ENCODE peak calls at places on chromosomes 1 and 21, in ten cellular contexts. One of them, this sample, is unnamed.

GRCh38 chr1:174413632-174414031 is 34.1 kb upstream of the GPR52 start:
- DNase-seq in HCT116: no peak
- DNase-seq in GM23338: peak
- DNase-seq in fibroblast of lung: peak
- DNase-seq in mammary epithelial cell: no peak
- DNase-seq in endothelial cell of umbilical vein: no peak
- DNase-seq in keratinocyte: no peak
- DNase-seq in hepatocyte: no peak
- DNase-seq in GM12878: no peak
- DNase-seq in neural progenitor cell: peak
- DNase-seq in this sample: no peak

GRCh38 chr1:233327938-233328660 is 575 bp downstream of the MAP3K21 start:
- DNase-seq in HCT116: no peak
- DNase-seq in GM23338: peak
- DNase-seq in fibroblast of lung: no peak
- DNase-seq in mammary epithelial cell: peak
- DNase-seq in endothelial cell of umbilical vein: peak
- DNase-seq in keratinocyte: no peak
- DNase-seq in hepatocyte: peak
- DNase-seq in GM12878: no peak
- DNase-seq in neural progenitor cell: peak
- DNase-seq in this sample: peak

GRCh38 chr1:59596432-59596831 is 218.3 kb upstream of the HOOK1 start:
- DNase-seq in HCT116: no peak
- DNase-seq in GM23338: no peak
- DNase-seq in fibroblast of lung: peak
- DNase-seq in mammary epithelial cell: peak
- DNase-seq in endothelial cell of umbilical vein: peak
- DNase-seq in keratinocyte: peak
- DNase-seq in hepatocyte: peak
- DNase-seq in GM12878: no peak
- DNase-seq in neural progenitor cell: no peak
- DNase-seq in this sample: no peak

GRCh38 chr1:212980123-212980800 is 29.9 kb downstream of the VASH2 start:
- DNase-seq in HCT116: no peak
- DNase-seq in GM23338: peak
- DNase-seq in fibroblast of lung: peak
- DNase-seq in mammary epithelial cell: no peak
- DNase-seq in endothelial cell of umbilical vein: no peak
- DNase-seq in keratinocyte: no peak
- DNase-seq in hepatocyte: no peak
- DNase-seq in GM12878: no peak
- DNase-seq in neural progenitor cell: peak
- DNase-seq in this sample: no peak

GRCh38 chr1:224378855-224379631 is 22.4 kb downstream of the CNIH4 start:
- DNase-seq in HCT116: no peak
- DNase-seq in GM23338: no peak
- DNase-seq in fibroblast of lung: no peak
- DNase-seq in mammary epithelial cell: no peak
- DNase-seq in endothelial cell of umbilical vein: no peak
- DNase-seq in keratinocyte: no peak
- DNase-seq in hepatocyte: no peak
- DNase-seq in GM12878: peak
- DNase-seq in neural progenitor cell: no peak
- DNase-seq in this sample: no peak

GRCh38 chr21:32477424-32477745 is 64.9 kb downstream of the EVA1C start:
- DNase-seq in HCT116: no peak
- DNase-seq in GM23338: no peak
- DNase-seq in fibroblast of lung: no peak
- DNase-seq in mammary epithelial cell: no peak
- DNase-seq in endothelial cell of umbilical vein: no peak
- DNase-seq in keratinocyte: no peak
- DNase-seq in hepatocyte: no peak
- DNase-seq in GM12878: no peak
- DNase-seq in neural progenitor cell: no peak
- DNase-seq in this sample: no peak

GRCh38 chr1:23555949-23556640 is 3.2 kb downstream of the ID3 start:
- DNase-seq in HCT116: peak
- DNase-seq in GM23338: peak
- DNase-seq in fibroblast of lung: peak
- DNase-seq in mammary epithelial cell: peak
- DNase-seq in endothelial cell of umbilical vein: peak
- DNase-seq in keratinocyte: no peak
- DNase-seq in hepatocyte: peak
- DNase-seq in GM12878: no peak
- DNase-seq in neural progenitor cell: peak
- DNase-seq in this sample: no peak

GRCh38 chr1:19436716-19437476 is 48.4 kb downstream of the CAPZB start:
- DNase-seq in HCT116: no peak
- DNase-seq in GM23338: no peak
- DNase-seq in fibroblast of lung: peak
- DNase-seq in mammary epithelial cell: peak
- DNase-seq in endothelial cell of umbilical vein: peak
- DNase-seq in keratinocyte: no peak
- DNase-seq in hepatocyte: peak
- DNase-seq in GM12878: no peak
- DNase-seq in neural progenitor cell: no peak
- DNase-seq in this sample: no peak

GRCh38 chr1:175904808-175905207 is 161.4 kb upstream of the TNR start:
- DNase-seq in HCT116: no peak
- DNase-seq in GM23338: no peak
- DNase-seq in fibroblast of lung: no peak
- DNase-seq in mammary epithelial cell: no peak
- DNase-seq in endothelial cell of umbilical vein: no peak
- DNase-seq in keratinocyte: no peak
- DNase-seq in hepatocyte: no peak
- DNase-seq in GM12878: no peak
- DNase-seq in neural progenitor cell: no peak
- DNase-seq in this sample: no peak

GRCh38 chr21:33840771-33841170 is 74.8 kb downstream of the ATP5PO start:
- DNase-seq in HCT116: no peak
- DNase-seq in GM23338: no peak
- DNase-seq in fibroblast of lung: no peak
- DNase-seq in mammary epithelial cell: no peak
- DNase-seq in endothelial cell of umbilical vein: no peak
- DNase-seq in keratinocyte: no peak
- DNase-seq in hepatocyte: no peak
- DNase-seq in GM12878: no peak
- DNase-seq in neural progenitor cell: no peak
- DNase-seq in this sample: no peak

GRCh38 chr1:2231667-2232254 is 3.6 kb downstream of the SKI start:
- DNase-seq in HCT116: no peak
- DNase-seq in GM23338: peak
- DNase-seq in fibroblast of lung: peak
- DNase-seq in mammary epithelial cell: peak
- DNase-seq in endothelial cell of umbilical vein: peak
- DNase-seq in keratinocyte: peak
- DNase-seq in hepatocyte: peak
- DNase-seq in GM12878: no peak
- DNase-seq in neural progenitor cell: peak
- DNase-seq in this sample: no peak

GRCh38 chr1:95086949-95087533 is 14.3 kb upstream of the ALG14 start:
- DNase-seq in HCT116: no peak
- DNase-seq in GM23338: peak
- DNase-seq in fibroblast of lung: peak
- DNase-seq in mammary epithelial cell: peak
- DNase-seq in endothelial cell of umbilical vein: peak
- DNase-seq in keratinocyte: no peak
- DNase-seq in hepatocyte: peak
- DNase-seq in GM12878: no peak
- DNase-seq in neural progenitor cell: no peak
- DNase-seq in this sample: no peak

DNA sequence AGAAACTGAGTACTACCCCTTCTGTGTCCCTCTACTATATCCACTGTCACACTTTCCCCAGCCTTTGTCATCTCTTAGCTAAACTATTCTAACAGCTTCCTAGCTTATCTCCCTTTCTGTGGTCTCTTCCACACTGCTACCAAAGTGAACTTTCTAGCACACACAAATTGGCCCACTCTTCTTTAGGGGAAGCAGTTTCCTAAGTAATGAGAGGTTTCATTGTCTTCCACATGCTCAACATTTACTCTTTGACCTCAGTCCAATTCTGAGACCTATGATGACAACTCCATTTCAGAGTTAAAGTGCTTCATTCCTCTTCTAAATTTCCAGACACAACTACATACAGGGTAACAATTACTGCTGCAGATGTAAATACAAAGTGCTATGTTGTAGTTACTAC is 32.9 kb downstream of the SCYL3 start:
- DNase-seq in HCT116: no peak
- DNase-seq in GM23338: no peak
- DNase-seq in fibroblast of lung: no peak
- DNase-seq in mammary epithelial cell: no peak
- DNase-seq in endothelial cell of umbilical vein: no peak
- DNase-seq in keratinocyte: no peak
- DNase-seq in hepatocyte: no peak
- DNase-seq in GM12878: no peak
- DNase-seq in neural progenitor cell: no peak
- DNase-seq in this sample: no peak
- TF ChIP-seq CTCF in HCT116: no peak
- TF ChIP-seq CTCF in GM23338: no peak
- TF ChIP-seq CTCF in fibroblast of lung: no peak
- TF ChIP-seq CTCF in mammary epithelial cell: no peak
- TF ChIP-seq CTCF in endothelial cell of umbilical vein: no peak
- TF ChIP-seq CTCF in keratinocyte: no peak
- TF ChIP-seq CTCF in hepatocyte: no peak
- TF ChIP-seq CTCF in GM12878: no peak
- TF ChIP-seq CTCF in neural progenitor cell: no peak
- TF ChIP-seq CTCF in this sample: no peak

GRCh38 chr1:12151465-12151864 is 15.3 kb upstream of the TNFRSF1B start:
- DNase-seq in HCT116: no peak
- DNase-seq in GM23338: no peak
- DNase-seq in fibroblast of lung: no peak
- DNase-seq in mammary epithelial cell: no peak
- DNase-seq in endothelial cell of umbilical vein: no peak
- DNase-seq in keratinocyte: no peak
- DNase-seq in hepatocyte: no peak
- DNase-seq in GM12878: no peak
- DNase-seq in neural progenitor cell: no peak
- DNase-seq in this sample: no peak
- H3K4me2 ChIP-seq in HCT116: no peak
- H3K4me2 ChIP-seq in GM23338: no peak
- H3K4me2 ChIP-seq in fibroblast of lung: no peak
- H3K4me2 ChIP-seq in mammary epithelial cell: no peak
- H3K4me2 ChIP-seq in endothelial cell of umbilical vein: no peak
- H3K4me2 ChIP-seq in keratinocyte: no peak
- H3K4me2 ChIP-seq in hepatocyte: no peak
- H3K4me2 ChIP-seq in GM12878: peak
- H3K4me2 ChIP-seq in neural progenitor cell: no peak
- H3K4me2 ChIP-seq in this sample: no peak

DNA sequence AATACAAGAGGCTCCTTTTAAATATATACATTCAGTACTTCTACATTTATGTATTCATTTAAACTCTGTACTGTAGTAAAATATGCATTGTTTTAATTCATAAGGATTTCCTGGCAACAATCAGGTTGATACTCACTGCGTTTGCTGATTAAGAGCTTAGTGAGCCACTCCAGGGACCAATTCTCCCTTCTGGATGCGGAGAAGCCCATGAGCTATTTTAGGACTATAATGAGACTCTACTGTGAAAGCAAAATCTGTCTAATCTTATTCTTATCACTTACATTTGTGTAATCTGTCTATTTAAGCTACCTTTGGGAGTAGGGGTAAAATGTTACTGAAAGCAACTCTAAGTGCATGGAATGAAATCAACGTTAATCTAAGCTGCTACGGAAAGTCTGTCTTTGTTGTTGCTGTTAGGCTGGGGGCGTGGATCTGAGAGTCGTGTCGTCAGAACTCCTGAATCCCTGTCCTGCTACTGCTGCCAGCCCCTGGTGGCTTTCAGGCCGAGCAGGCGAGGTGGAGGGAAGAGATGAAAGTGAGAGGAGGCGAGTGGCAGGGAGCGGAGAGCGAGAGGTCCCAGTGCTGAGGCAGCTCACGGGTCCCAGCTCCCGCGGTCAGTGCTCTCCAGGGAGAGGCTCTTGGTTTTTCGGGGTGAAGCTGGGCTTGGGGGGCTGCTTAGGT is 53.7 kb downstream of the COQ8A start:
- DNase-seq in HCT116: no peak
- DNase-seq in GM23338: peak
- DNase-seq in fibroblast of lung: no peak
- DNase-seq in mammary epithelial cell: no peak
- DNase-seq in endothelial cell of umbilical vein: no peak
- DNase-seq in keratinocyte: no peak
- DNase-seq in hepatocyte: peak
- DNase-seq in GM12878: no peak
- DNase-seq in neural progenitor cell: peak
- DNase-seq in this sample: no peak
- TF ChIP-seq EZH2 in HCT116: no peak
- TF ChIP-seq EZH2 in GM23338: no peak
- TF ChIP-seq EZH2 in fibroblast of lung: no peak
- TF ChIP-seq EZH2 in mammary epithelial cell: no peak
- TF ChIP-seq EZH2 in endothelial cell of umbilical vein: no peak
- TF ChIP-seq EZH2 in keratinocyte: no peak
- TF ChIP-seq EZH2 in hepatocyte: no peak
- TF ChIP-seq EZH2 in GM12878: no peak
- TF ChIP-seq EZH2 in neural progenitor cell: no peak
- TF ChIP-seq EZH2 in this sample: no peak

GRCh38 chr1:17979815-17980214 is 127.8 kb upstream of the IGSF21 start:
- DNase-seq in HCT116: no peak
- DNase-seq in GM23338: peak
- DNase-seq in fibroblast of lung: no peak
- DNase-seq in mammary epithelial cell: no peak
- DNase-seq in endothelial cell of umbilical vein: no peak
- DNase-seq in keratinocyte: no peak
- DNase-seq in hepatocyte: no peak
- DNase-seq in GM12878: no peak
- DNase-seq in neural progenitor cell: no peak
- DNase-seq in this sample: no peak

GRCh38 chr1:17982197-17982596 is 125.4 kb upstream of the IGSF21 start:
- DNase-seq in HCT116: no peak
- DNase-seq in GM23338: no peak
- DNase-seq in fibroblast of lung: no peak
- DNase-seq in mammary epithelial cell: no peak
- DNase-seq in endothelial cell of umbilical vein: no peak
- DNase-seq in keratinocyte: no peak
- DNase-seq in hepatocyte: no peak
- DNase-seq in GM12878: no peak
- DNase-seq in neural progenitor cell: no peak
- DNase-seq in this sample: no peak

GRCh38 chr1:17990401-17990800 is 117.2 kb upstream of the IGSF21 start:
- DNase-seq in HCT116: no peak
- DNase-seq in GM23338: no peak
- DNase-seq in fibroblast of lung: no peak
- DNase-seq in mammary epithelial cell: no peak
- DNase-seq in endothelial cell of umbilical vein: no peak
- DNase-seq in keratinocyte: no peak
- DNase-seq in hepatocyte: no peak
- DNase-seq in GM12878: no peak
- DNase-seq in neural progenitor cell: no peak
- DNase-seq in this sample: no peak

DNA sequence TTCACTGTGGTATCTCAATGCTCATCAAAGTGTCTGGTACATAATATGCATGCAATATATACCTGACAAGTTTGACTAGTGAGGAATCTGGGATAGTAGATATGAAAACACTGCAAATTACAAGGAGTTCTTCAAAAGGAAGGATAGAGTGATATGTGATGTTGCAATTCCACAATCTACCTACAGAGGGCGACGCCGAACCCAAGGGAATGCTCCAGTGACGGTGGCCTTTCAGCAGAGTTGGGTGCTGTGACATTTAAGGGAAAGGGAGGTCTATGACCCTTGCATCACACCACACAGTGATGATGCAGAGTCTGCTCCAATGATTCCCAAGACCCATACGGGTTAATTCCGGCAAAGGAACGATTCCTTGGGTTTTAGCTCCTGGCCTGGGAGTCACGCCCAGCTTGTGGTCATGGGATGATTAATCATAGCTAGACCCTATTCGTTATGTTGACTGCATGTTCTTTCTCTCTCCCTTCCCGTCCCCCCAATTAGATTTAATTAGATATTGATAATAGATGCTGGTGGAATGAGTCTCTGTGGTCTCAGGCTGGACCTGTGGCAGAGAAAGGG is 123.0 kb upstream of the IGSF21 start:
- DNase-seq in HCT116: peak
- DNase-seq in GM23338: peak
- DNase-seq in fibroblast of lung: no peak
- DNase-seq in mammary epithelial cell: no peak
- DNase-seq in endothelial cell of umbilical vein: no peak
- DNase-seq in keratinocyte: no peak
- DNase-seq in hepatocyte: peak
- DNase-seq in GM12878: no peak
- DNase-seq in neural progenitor cell: peak
- DNase-seq in this sample: peak
- TF ChIP-seq CTCF in HCT116: peak
- TF ChIP-seq CTCF in GM23338: peak
- TF ChIP-seq CTCF in fibroblast of lung: peak
- TF ChIP-seq CTCF in mammary epithelial cell: peak
- TF ChIP-seq CTCF in endothelial cell of umbilical vein: peak
- TF ChIP-seq CTCF in keratinocyte: peak
- TF ChIP-seq CTCF in hepatocyte: peak
- TF ChIP-seq CTCF in GM12878: peak
- TF ChIP-seq CTCF in neural progenitor cell: peak
- TF ChIP-seq CTCF in this sample: peak